ENCODE peak calls at places on chromosome 18, in four cellular contexts. L is cardiac fibroblast, I is MCF 10A, P is anterior cingulate cortex. A is an unnamed sample.

GRCh38 chr18:3653859-3654441 is 204.0 kb downstream of the TGIF1 start:
- DNase-seq in I (no peak), L (no peak), P (no peak), A (no peak)

GRCh38 chr18:6807504-6808257 is 78.2 kb downstream of the ARHGAP28 start:
- DNase-seq in L (no peak), P (no peak), I (no peak), A (no peak)

GRCh38 chr18:45962866-45963265 is 4.3 kb downstream of the EPG5 start:
- DNase-seq in I (peak), L (peak), P (no peak), A (no peak)

GRCh38 chr18:21853020-21853419 is 112.4 kb downstream of the MIB1 start:
- DNase-seq in P (no peak), I (no peak), L (peak), A (no peak)

GRCh38 chr18:36724591-36725001 is 104.2 kb downstream of the TPGS2 start:
- DNase-seq in P (no peak), L (no peak), I (no peak), A (no peak)

GRCh38 chr18:7766817-7767216 is 199.7 kb downstream of the PTPRM start:
- DNase-seq in L (no peak), P (no peak), I (no peak), A (no peak)

GRCh38 chr18:62957885-62958472 is 242.6 kb downstream of the PHLPP1 start:
- DNase-seq in I (peak), L (peak), P (no peak), A (no peak)

GRCh38 chr18:56869189-56869777 is 218.1 kb downstream of the WDR7 start:
- DNase-seq in P (no peak), L (peak), I (peak), A (no peak)

GRCh38 chr18:48229445-48230052 is 179.6 kb downstream of the ZBTB7C start:
- DNase-seq in L (no peak), P (no peak), I (no peak), A (no peak)

GRCh38 chr18:525066-525797 is 24.7 kb upstream of the COLEC12 start:
- DNase-seq in L (peak), P (no peak), I (peak), A (no peak)

GRCh38 chr18:64234336-64234735 is 85.4 kb upstream of the LINC00305 start:
- DNase-seq in P (no peak), L (no peak), I (no peak), A (no peak)

GRCh38 chr18:56627991-56628390 is 10.4 kb downstream of the TXNL1 start:
- DNase-seq in L (peak), I (no peak), P (no peak), A (no peak)

GRCh38 chr18:76658627-76659026 is 163.6 kb upstream of the ZNF516 start:
- DNase-seq in P (no peak), I (peak), L (no peak), A (no peak)

GRCh38 chr18:7566587-7567486 is at the start of gene PTPRM:
- DNase-seq in P (peak), L (peak), I (peak), A (no peak)

GRCh38 chr18:51196116-51196810 is 1.2 kb downstream of the MEX3C start:
- DNase-seq in P (peak), I (peak), L (peak), A (no peak)

GRCh38 chr18:51668101-51668500 is 470.6 kb upstream of the MEX3C start:
- DNase-seq in L (peak), I (peak), P (peak), A (no peak)

GRCh38 chr18:14122099-14122498 is 10.1 kb downstream of the ZNF519 start:
- DNase-seq in P (no peak), L (no peak), I (no peak), A (no peak)

GRCh38 chr18:6920099-6920955 is 190.8 kb downstream of the ARHGAP28 start:
- DNase-seq in P (peak), L (peak), I (peak), A (no peak)

GRCh38 chr18:40949138-40949949 is 1005.7 kb upstream of the PIK3C3 start:
- DNase-seq in L (no peak), P (no peak), I (no peak), A (no peak)

GRCh38 chr18:7626922-7627440 is 59.9 kb downstream of the PTPRM start:
- DNase-seq in P (no peak), I (peak), L (peak), A (no peak)

GRCh38 chr18:29737620-29738019 is 1304.9 kb downstream of the DSC3 start:
- DNase-seq in P (no peak), L (no peak), I (no peak), A (no peak)

GRCh38 chr18:21315741-21316187 is 73.7 kb downstream of the GREB1L start:
- DNase-seq in I (no peak), P (no peak), L (no peak), A (no peak)

GRCh38 chr18:48029296-48029986 is 99.0 kb upstream of the SMAD2 start:
- DNase-seq in P (no peak), L (no peak), I (no peak), A (no peak)

GRCh38 chr18:59469463-59470180 is 110.6 kb upstream of the LMAN1 start:
- DNase-seq in L (no peak), P (no peak), I (no peak), A (no peak)

GRCh38 chr18:58051765-58052460 is 7.9 kb downstream of the NEDD4L start:
- DNase-seq in L (peak), I (peak), P (no peak), A (no peak)

GRCh38 chr18:37019157-37019571 is 190.2 kb downstream of the KIAA1328 start:
- DNase-seq in P (no peak), L (peak), I (peak), A (no peak)

GRCh38 chr18:24270937-24271380 is 126.7 kb downstream of the OSBPL1A start:
- DNase-seq in L (peak), P (peak), I (peak), A (no peak)

GRCh38 chr18:49019446-49020045 is 68.8 kb upstream of the SMAD7 start:
- DNase-seq in L (peak), P (no peak), I (no peak), A (no peak)

GRCh38 chr18:50630895-50631294 is 71.0 kb downstream of the MAPK4 start:
- DNase-seq in P (no peak), L (no peak), I (no peak), A (no peak)

GRCh38 chr18:902179-902718 is 2.4 kb upstream of the ADCYAP1 start:
- DNase-seq in L (peak), I (no peak), P (no peak), A (no peak)

GRCh38 chr18:52903858-52904257 is 563.9 kb downstream of the DCC start:
- DNase-seq in P (peak), I (peak), L (no peak), A (no peak)

GRCh38 chr18:57433492-57434176 is 1.5 kb upstream of the ONECUT2 start:
- DNase-seq in I (no peak), P (no peak), L (no peak), A (no peak)

GRCh38 chr18:13382683-13382989 is 164.1 kb downstream of the LDLRAD4 start:
- DNase-seq in L (no peak), I (no peak), P (no peak), A (no peak)

GRCh38 chr18:24321071-24321470 is 76.6 kb downstream of the OSBPL1A start:
- DNase-seq in L (no peak), P (no peak), I (no peak), A (no peak)